ENCODE peak calls at places on chromosomes 6 and 20, in ten cellular contexts. U is hippocampal formation; Q is left cardiac atrium; I is GM12865; X is HT-29; Z is CD4-positive, CD25-positive, alpha-beta regulatory T cell; G is activated CD4-positive, alpha-beta memory T cell treated with anti-CD3 and anti-CD28 coated beads for 36 hours; F is HTR-8/SVneo; S is pancreas; P is AG08396. E is an unnamed sample.

GRCh38 chr20:51385941-51386530 is 156.5 kb downstream of the NFATC2 start:
- DNase-seq in Q (no peak), G (peak), U (no peak), S (no peak), F (peak), I (peak), X (peak), P (peak), Z (peak), E (no peak)

GRCh38 chr6:137811121-137811911 is 55.7 kb upstream of the TNFAIP3 start:
- DNase-seq in P (peak), F (peak), Z (peak), Q (peak), G (peak), I (peak), U (no peak), X (peak), S (peak), E (peak)

GRCh38 chr6:130322673-130323268 is 43.0 kb upstream of the TMEM200A start:
- DNase-seq in F (peak), G (peak), S (no peak), X (peak), I (peak), Q (peak), Z (peak), U (peak), P (peak), E (peak)

GRCh38 chr6:110475255-110475654 is 1.2 kb downstream of the SLC22A16 start:
- DNase-seq in S (no peak), I (no peak), U (no peak), P (no peak), X (no peak), F (no peak), Q (no peak), Z (no peak), G (no peak), E (peak)

GRCh38 chr6:26329763-26330511 is 35.1 kb upstream of the BTN3A2 start:
- DNase-seq in F (no peak), G (peak), S (no peak), U (no peak), Z (peak), Q (no peak), X (peak), I (peak), P (no peak), E (no peak)

GRCh38 chr6:1570848-1571247 is 38.9 kb upstream of the FOXC1 start:
- DNase-seq in G (no peak), X (no peak), F (no peak), P (no peak), I (no peak), Q (no peak), U (no peak), S (no peak), Z (no peak), E (no peak)

GRCh38 chr6:149834513-149835481 is 29.4 kb downstream of the LRP11 start:
- DNase-seq in U (peak), Z (peak), I (peak), P (peak), S (peak), G (peak), X (peak), Q (peak), F (peak), E (no peak)

GRCh38 chr6:111818539-111819226 is 54.6 kb downstream of the FYN start:
- DNase-seq in X (no peak), S (no peak), Z (no peak), I (no peak), P (peak), U (no peak), Q (no peak), F (no peak), G (peak), E (no peak)

GRCh38 chr20:31605902-31606677 is 1.0 kb downstream of the ID1 start:
- DNase-seq in Q (peak), X (peak), I (no peak), Z (peak), U (no peak), S (no peak), G (peak), P (no peak), F (no peak), E (peak)

GRCh38 chr20:38833857-38834164 is 28.3 kb downstream of the PPP1R16B start:
- DNase-seq in P (no peak), F (no peak), G (peak), I (peak), Q (no peak), S (no peak), U (no peak), Z (peak), X (no peak), E (no peak)

GRCh38 chr20:18007534-18008292 is 38.9 kb downstream of the MGME1 start:
- DNase-seq in S (peak), Q (peak), X (no peak), I (no peak), F (no peak), G (no peak), Z (no peak), U (no peak), P (no peak), E (no peak)

GRCh38 chr6:166025149-166025898 is 142.3 kb downstream of the TBXT start:
- DNase-seq in Q (no peak), S (no peak), I (no peak), F (no peak), Z (no peak), U (no peak), G (no peak), X (no peak), P (peak), E (no peak)

E was measured in HL-60.